ENCODE peak calls at places on chromosome 1, in nine cellular contexts. U, P, W, F, L, I, Q, C and O are unnamed samples.

GRCh38 chr1:153441238-153441755 is 19.2 kb downstream of the S100A7 start:
- DNase-seq in L (no peak), W (no peak), Q (no peak), U (no peak), C (no peak), F (no peak), I (no peak), P (no peak), O (no peak)

GRCh38 chr1:99552215-99552614 is 93.7 kb upstream of the PALMD start:
- DNase-seq in U (no peak), W (no peak), C (no peak), F (no peak), Q (no peak), P (no peak), L (no peak), I (no peak), O (no peak)

GRCh38 chr1:32539584-32540571 is 651 bp downstream of the ZBTB8A start:
- DNase-seq in F (peak), W (peak), L (peak), Q (peak), U (no peak), I (no peak), C (peak), P (no peak), O (no peak)

GRCh38 chr1:53375440-53375839 is 47.6 kb upstream of the LRP8 start:
- DNase-seq in I (peak), F (peak), U (no peak), C (no peak), Q (no peak), L (no peak), P (no peak), W (no peak), O (peak)

GRCh38 chr1:220818421-220819173 is 31.9 kb downstream of the MTARC1 start:
- DNase-seq in F (no peak), Q (no peak), P (no peak), C (peak), I (no peak), U (no peak), L (no peak), W (peak), O (no peak)

GRCh38 chr1:208089971-208090755 is 154.0 kb downstream of the PLXNA2 start:
- DNase-seq in L (peak), C (peak), Q (peak), W (peak), P (no peak), U (no peak), I (no peak), F (no peak), O (no peak)

GRCh38 chr1:39047374-39048229 is 21.5 kb downstream of the NDUFS5 start:
- DNase-seq in Q (peak), F (peak), U (no peak), L (no peak), C (peak), P (no peak), I (no peak), W (peak), O (no peak)

GRCh38 chr1:230381049-230381467 is 45.1 kb downstream of the PGBD5 start:
- DNase-seq in U (no peak), P (no peak), I (no peak), F (no peak), C (no peak), L (peak), W (no peak), Q (no peak), O (no peak)

GRCh38 chr1:228337031-228337564 is 69.5 kb downstream of the TRIM11 start:
- DNase-seq in C (no peak), P (no peak), W (no peak), Q (peak), F (peak), I (peak), U (no peak), L (no peak), O (no peak)

GRCh38 chr1:83909687-83910086 is 89.2 kb downstream of the TTLL7 start:
- DNase-seq in U (no peak), F (no peak), W (peak), I (no peak), P (no peak), C (no peak), Q (no peak), L (no peak), O (no peak)

GRCh38 chr1:202189919-202190715 is 3.5 kb upstream of the LGR6 start:
- DNase-seq in C (no peak), Q (no peak), I (no peak), P (no peak), U (no peak), F (no peak), W (no peak), L (no peak), O (no peak)

GRCh38 chr1:22143065-22143514 is at the start of gene WNT4:
- DNase-seq in P (no peak), F (peak), Q (no peak), W (peak), C (peak), L (peak), U (no peak), I (peak), O (no peak)

GRCh38 chr1:209844695-209845404 is 17.1 kb downstream of the UTP25 start:
- DNase-seq in U (no peak), P (no peak), Q (no peak), C (peak), W (no peak), L (no peak), I (no peak), F (no peak), O (no peak)

GRCh38 chr1:226627924-226628623 is 79.5 kb downstream of the STUM start:
- DNase-seq in Q (no peak), W (no peak), L (no peak), P (no peak), I (peak), U (no peak), F (peak), C (no peak), O (no peak)

GRCh38 chr1:236992449-236992848 is 11.8 kb downstream of the MT1HL1 start:
- DNase-seq in L (no peak), W (no peak), I (no peak), U (no peak), P (no peak), C (no peak), Q (no peak), F (no peak), O (no peak)

GRCh38 chr1:216742625-216743024 is 19.4 kb upstream of the ESRRG start:
- DNase-seq in F (no peak), L (no peak), Q (no peak), P (no peak), W (no peak), U (no peak), C (peak), I (no peak), O (no peak)

GRCh38 chr1:119713538-119714456 is 2.1 kb downstream of the PHGDH start:
- DNase-seq in Q (no peak), I (no peak), L (no peak), C (peak), F (no peak), U (no peak), P (no peak), W (peak), O (no peak)

GRCh38 chr1:53511933-53512806 is 53.0 kb downstream of the DMRTB1 start:
- DNase-seq in W (peak), F (no peak), U (no peak), C (peak), P (no peak), L (peak), Q (peak), I (no peak), O (no peak)

GRCh38 chr1:230713138-230713537 is 784 bp downstream of the AGT start:
- DNase-seq in Q (no peak), I (no peak), U (no peak), L (no peak), W (no peak), F (no peak), C (no peak), P (no peak), O (no peak)

GRCh38 chr1:206668351-206668750 is 16.4 kb upstream of the MAPKAPK2 start:
- DNase-seq in Q (no peak), C (no peak), U (no peak), L (no peak), I (no peak), P (no peak), F (no peak), W (no peak), O (no peak)

GRCh38 chr1:109784551-109785252 is 21.0 kb upstream of the EPS8L3 start:
- DNase-seq in F (peak), W (no peak), L (no peak), Q (peak), U (no peak), P (no peak), I (peak), C (no peak), O (peak)

GRCh38 chr1:154219511-154219910 is 1.2 kb upstream of the UBAP2L start:
- DNase-seq in P (no peak), Q (no peak), I (no peak), F (no peak), L (no peak), U (no peak), C (peak), W (peak), O (no peak)

GRCh38 chr1:98749152-98749756 is 87.7 kb downstream of the SNX7 start:
- DNase-seq in L (no peak), C (peak), I (no peak), W (peak), F (no peak), U (no peak), Q (no peak), P (no peak), O (no peak)

GRCh38 chr1:244231572-244232315 is 180.7 kb downstream of the ZBTB18 start:
- DNase-seq in U (no peak), L (peak), F (peak), C (peak), P (no peak), I (no peak), W (peak), Q (no peak), O (no peak)

DNA sequence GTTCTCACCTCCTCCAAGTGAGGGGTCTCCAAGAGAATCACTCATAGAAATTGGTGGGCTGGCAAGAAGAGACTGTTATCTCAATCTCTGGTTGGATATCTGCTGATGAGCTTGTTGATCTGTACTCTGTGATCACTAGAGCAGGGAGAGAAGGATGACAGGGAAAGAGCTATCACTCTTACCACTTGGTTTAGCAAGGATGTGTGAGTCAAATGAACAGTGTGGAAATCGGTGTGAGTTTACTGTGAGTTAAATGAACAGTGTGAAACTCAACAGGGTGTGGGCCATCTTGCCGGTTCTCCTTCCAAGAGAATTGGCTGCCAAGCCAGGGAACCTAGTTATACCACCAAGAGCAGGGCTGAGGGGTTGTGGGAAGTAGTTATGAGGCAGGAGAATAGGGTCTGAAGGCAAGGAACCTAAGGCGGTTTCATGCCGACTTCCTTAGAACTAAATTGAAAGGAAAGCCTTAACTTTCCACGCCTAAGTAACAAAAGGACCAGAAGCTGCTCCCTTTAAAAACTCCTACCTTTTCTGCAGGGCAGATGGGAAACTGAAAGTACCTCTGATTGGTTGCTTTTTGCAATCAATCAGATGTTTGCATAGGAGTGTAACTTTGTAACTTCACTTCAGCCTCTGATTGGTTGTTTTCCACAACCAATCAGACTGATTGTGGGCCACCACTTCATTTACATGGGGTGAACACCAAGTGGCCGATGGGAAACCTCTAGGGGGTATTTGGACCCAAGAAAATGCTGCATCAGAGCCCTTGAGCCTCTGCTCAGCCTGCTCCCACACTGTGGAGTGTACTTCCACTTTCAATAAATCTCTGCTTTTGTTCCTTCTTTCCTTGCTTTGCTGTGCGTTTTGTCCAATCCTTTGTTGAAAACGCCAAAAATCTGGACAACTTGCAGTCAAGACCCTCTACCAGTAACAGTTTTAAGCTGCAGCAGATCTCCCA is 33.0 kb upstream of the CD1D start:
- DNase-seq in U (no peak), P (no peak), I (no peak), Q (no peak), C (no peak), F (no peak), W (no peak), L (no peak), O (no peak)
- H3K4me3 ChIP-seq in U (no peak), P (no peak), I (no peak), Q (peak), C (no peak), F (no peak), W (no peak), L (no peak), O (no peak)

DNA sequence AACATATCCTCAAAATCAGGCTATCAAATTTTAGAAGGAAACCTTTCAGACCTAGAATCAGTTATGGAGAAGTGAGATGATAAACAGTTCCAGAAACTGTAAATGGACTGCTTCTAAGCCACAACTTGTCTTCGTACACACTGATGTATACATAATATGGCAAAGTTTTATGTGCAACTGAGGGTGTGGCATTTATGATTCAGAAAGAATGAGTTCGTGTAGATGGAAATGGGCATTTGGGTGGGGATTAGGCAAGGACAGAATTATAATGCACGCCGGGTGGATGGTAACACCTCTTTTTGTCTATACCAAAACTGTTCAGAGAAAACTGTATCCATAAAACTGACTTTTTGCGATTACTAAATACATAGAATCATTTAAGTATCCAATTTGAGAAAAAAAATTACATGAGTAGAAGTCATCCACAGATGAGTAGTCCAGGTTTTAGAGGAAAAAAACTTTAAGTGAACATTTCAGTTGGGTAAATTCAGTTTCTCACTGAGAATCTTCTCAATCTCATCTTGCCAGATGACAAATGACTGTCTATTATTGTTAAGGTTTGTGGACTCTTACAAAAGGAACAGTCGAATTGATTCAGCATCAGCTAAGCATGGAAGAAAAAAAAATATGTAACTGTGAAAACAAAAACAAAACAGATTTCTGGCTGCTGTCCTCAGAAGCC is 22.5 kb downstream of the ERRFI1 start:
- DNase-seq in F (no peak), L (no peak), P (no peak), W (no peak), C (no peak), I (no peak), Q (no peak), U (no peak), O (no peak)
- H3K4me3 ChIP-seq in F (no peak), L (no peak), P (no peak), W (no peak), C (no peak), I (no peak), Q (no peak), U (no peak), O (no peak)

GRCh38 chr1:7456683-7457082 is 314.4 kb upstream of the VAMP3 start:
- DNase-seq in W (no peak), I (no peak), C (no peak), F (no peak), P (no peak), Q (no peak), U (no peak), L (no peak), O (no peak)

GRCh38 chr1:7454895-7455784 is 316.0 kb upstream of the VAMP3 start:
- DNase-seq in U (no peak), Q (no peak), C (no peak), F (no peak), L (peak), I (no peak), P (no peak), W (peak), O (no peak)

GRCh38 chr1:7457811-7458210 is 313.3 kb upstream of the VAMP3 start:
- DNase-seq in Q (no peak), I (no peak), C (no peak), L (peak), W (no peak), U (no peak), P (no peak), F (no peak), O (no peak)

GRCh38 chr1:7454052-7454815 is 316.9 kb upstream of the VAMP3 start:
- DNase-seq in W (no peak), Q (peak), L (peak), U (no peak), I (no peak), F (no peak), C (peak), P (no peak), O (no peak)

DNA sequence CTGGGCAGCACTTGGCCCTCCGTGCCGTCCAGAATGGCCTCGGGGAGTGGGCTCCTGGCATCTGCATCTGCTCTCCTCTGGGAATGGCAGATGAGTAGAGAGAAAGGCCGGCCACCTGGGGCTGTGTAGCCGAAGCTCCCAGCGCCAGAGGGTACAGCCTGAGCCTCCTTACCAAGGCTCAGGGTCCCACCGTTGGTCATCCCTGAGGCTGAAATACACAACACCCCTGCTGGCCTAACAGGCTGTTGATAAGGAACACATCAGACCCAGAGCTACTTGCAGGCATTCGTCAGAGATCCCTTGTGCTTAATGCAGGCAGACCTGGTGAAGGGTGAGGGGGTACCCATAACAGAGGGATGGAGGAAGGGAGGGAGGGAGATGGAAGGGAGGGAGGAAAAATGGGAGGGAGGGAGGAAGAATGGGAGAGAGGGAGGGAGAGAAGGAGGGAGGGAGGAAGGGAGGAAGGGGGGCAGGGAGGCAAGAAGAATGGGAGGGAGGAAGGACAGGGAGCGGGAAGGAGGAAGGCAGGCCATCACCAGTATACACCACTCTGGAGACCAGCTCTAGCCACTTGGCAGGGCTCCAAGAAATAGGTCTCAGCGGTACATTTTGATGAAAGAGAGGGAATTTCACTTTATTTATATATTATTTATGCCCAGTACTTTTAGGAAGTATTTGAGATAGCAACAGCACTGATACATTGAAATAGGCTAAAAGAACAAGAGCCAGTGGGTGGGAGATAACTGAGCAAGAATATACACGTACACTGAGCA is 315.1 kb upstream of the VAMP3 start:
- DNase-seq in L (peak), C (no peak), U (no peak), F (no peak), Q (no peak), I (no peak), P (no peak), W (no peak), O (no peak)
- H3K4me3 ChIP-seq in L (no peak), C (no peak), U (no peak), F (peak), Q (no peak), I (no peak), P (no peak), W (no peak), O (no peak)

DNA sequence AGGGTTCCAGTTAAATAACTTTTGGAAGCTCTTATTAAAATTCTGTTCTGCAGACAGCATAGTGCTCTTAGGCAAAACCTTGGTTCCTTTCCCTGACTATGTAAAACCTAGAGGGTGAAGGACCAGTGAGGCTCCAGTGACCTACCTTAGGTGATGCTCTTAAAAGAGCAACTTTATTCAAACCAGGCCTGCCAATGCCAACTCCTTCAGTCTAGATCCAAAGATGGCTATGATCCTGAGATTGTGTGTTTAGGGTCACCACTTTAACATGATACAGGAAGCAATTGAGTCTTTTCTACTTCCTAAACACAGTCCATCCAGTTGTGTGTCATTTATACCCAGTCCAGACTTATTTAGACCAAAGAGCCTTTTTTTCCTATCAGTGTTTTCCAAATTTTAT is 10.8 kb downstream of the MCL1 start:
- DNase-seq in W (no peak), Q (no peak), L (no peak), F (no peak), P (no peak), C (no peak), I (no peak), U (no peak), O (no peak)
- H3K4me3 ChIP-seq in W (no peak), Q (peak), L (no peak), F (peak), P (peak), C (no peak), I (peak), U (no peak), O (no peak)

DNA sequence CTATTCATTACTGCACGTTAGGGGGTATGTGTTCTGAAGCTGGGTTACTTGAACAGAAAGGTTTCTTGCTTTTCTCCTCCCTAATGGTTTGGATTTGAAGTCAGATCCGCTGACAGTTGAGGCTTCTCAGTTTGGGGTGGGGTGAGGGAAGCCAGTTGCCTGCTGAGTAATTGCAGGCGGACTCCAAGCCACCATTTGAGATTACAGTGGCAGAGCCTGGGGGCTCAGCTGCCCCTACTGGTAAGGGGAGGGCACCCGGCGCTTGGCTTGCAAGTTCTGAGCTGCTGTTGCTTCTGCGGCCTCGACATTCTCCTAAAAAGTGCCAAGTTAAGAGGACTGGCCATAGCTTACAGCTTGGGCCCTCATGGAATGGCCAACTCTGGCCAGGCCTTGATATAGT is 2.0 kb downstream of the GRHL3 start:
- DNase-seq in C (no peak), L (peak), I (no peak), U (no peak), F (no peak), P (no peak), W (no peak), Q (no peak), O (no peak)
- H3K4me3 ChIP-seq in C (no peak), L (no peak), I (no peak), U (peak), F (peak), P (peak), W (no peak), Q (peak), O (peak)